ENCODE peak calls at places on chromosomes 3 and 15, in eight cellular contexts. N, A, M, Q, K, O, C and D are unnamed samples.

GRCh38 chr15:99057697-99058420 is 47.0 kb upstream of the SYNM start:
- DNase-seq in N (no peak), A (peak; percentile 73), M (no peak), Q (no peak), K (no peak), O (no peak), C (peak; percentile 68), D (no peak)

GRCh38 chr3:129655326-129655725 is 48.9 kb upstream of the PLXND1 start:
- DNase-seq in N (no peak), A (no peak), M (no peak), Q (no peak), K (no peak), O (no peak), C (no peak), D (no peak)

GRCh38 chr3:69012836-69013255 is 638 bp downstream of the EOGT start:
- DNase-seq in N (peak; percentile 71), A (peak; percentile 63), M (peak; percentile 44), Q (peak; percentile 61), K (peak; percentile 20), O (peak; percentile 78), C (peak; percentile 68), D (no peak)

GRCh38 chr3:45776611-45777010 is 19.7 kb downstream of the SLC6A20 start:
- DNase-seq in N (no peak), A (no peak), M (no peak), Q (peak; percentile 23), K (no peak), O (no peak), C (no peak), D (no peak)

GRCh38 chr3:141127344-141128125 is 76.4 kb downstream of the SPSB4 start:
- DNase-seq in N (no peak), A (no peak), M (no peak), Q (no peak), K (no peak), O (no peak), C (peak; percentile 60), D (no peak)

GRCh38 chr3:16061491-16061890 is 113.0 kb upstream of the GALNT15 start:
- DNase-seq in N (no peak), A (no peak), M (no peak), Q (no peak), K (no peak), O (no peak), C (no peak), D (no peak)

GRCh38 chr3:101685870-101686307 is 629 bp downstream of the RPL24 start:
- DNase-seq in N (no peak), A (no peak), M (peak; percentile 16), Q (no peak), K (no peak), O (no peak), C (no peak), D (no peak)

GRCh38 chr3:45760878-45761711 is 35.2 kb downstream of the SLC6A20 start:
- DNase-seq in N (no peak), A (peak; percentile 34), M (peak; percentile 40), Q (peak; percentile 88), K (peak; percentile 53), O (no peak), C (peak; percentile 52), D (peak; percentile 44)

GRCh38 chr3:81251108-81251507 is 510.3 kb downstream of the GBE1 start:
- DNase-seq in N (no peak), A (no peak), M (no peak), Q (no peak), K (no peak), O (no peak), C (no peak), D (no peak)

GRCh38 chr3:4752201-4753072 is 226.8 kb upstream of the BHLHE40 start:
- DNase-seq in N (no peak), A (no peak), M (no peak), Q (no peak), K (no peak), O (no peak), C (no peak), D (no peak)

GRCh38 chr3:41202834-41203345 is 3.6 kb downstream of the CTNNB1 start:
- DNase-seq in N (no peak), A (peak; percentile 26), M (no peak), Q (no peak), K (peak; percentile 17), O (no peak), C (no peak), D (no peak)

GRCh38 chr15:100707229-100707628 is 104.8 kb downstream of the ASB7 start:
- DNase-seq in N (no peak), A (no peak), M (no peak), Q (no peak), K (no peak), O (no peak), C (no peak), D (no peak)

GRCh38 chr3:10935028-10935427 is 57.5 kb upstream of the SLC6A1 start:
- DNase-seq in N (no peak), A (no peak), M (no peak), Q (no peak), K (no peak), O (peak; percentile 32), C (no peak), D (no peak)
- TF ChIP-seq CTCF in N (no peak), A (no peak), M (no peak), Q (peak; percentile 32), K (no peak), O (no peak), C (no peak), D (no peak)

GRCh38 chr3:50885491-50885890 is 210.8 kb downstream of the DOCK3 start:
- DNase-seq in N (no peak), A (no peak), M (no peak), Q (peak; percentile 52), K (no peak), O (no peak), C (no peak), D (no peak)
- TF ChIP-seq CTCF in N (no peak), A (peak; percentile 32), M (peak; percentile 49), Q (peak; percentile 69), K (peak; percentile 43), O (no peak), C (peak; percentile 29), D (no peak)

GRCh38 chr15:71386005-71386404 is 270.7 kb downstream of the THSD4 start:
- DNase-seq in N (no peak), A (no peak), M (no peak), Q (no peak), K (no peak), O (no peak), C (no peak), D (no peak)

GRCh38 chr15:71387825-71388224 is 272.6 kb downstream of the THSD4 start:
- DNase-seq in N (no peak), A (no peak), M (no peak), Q (no peak), K (no peak), O (no peak), C (no peak), D (no peak)

GRCh38 chr15:71385026-71385425 is 269.8 kb downstream of the THSD4 start:
- DNase-seq in N (no peak), A (no peak), M (no peak), Q (no peak), K (no peak), O (no peak), C (no peak), D (no peak)

GRCh38 chr15:71385469-71385868 is 270.2 kb downstream of the THSD4 start:
- DNase-seq in N (no peak), A (no peak), M (no peak), Q (no peak), K (no peak), O (no peak), C (no peak), D (no peak)

GRCh38 chr15:71386448-71387236 is 271.4 kb downstream of the THSD4 start:
- DNase-seq in N (no peak), A (no peak), M (no peak), Q (peak; percentile 39), K (peak; percentile 31), O (no peak), C (no peak), D (no peak)
- TF ChIP-seq CTCF in N (peak; percentile 64), A (peak; percentile 64), M (peak; percentile 71), Q (peak; percentile 72), K (peak; percentile 74), O (peak; percentile 64), C (peak; percentile 36), D (peak; percentile 25)

GRCh38 chr15:92954578-92954977 is 54.5 kb downstream of the CHD2 start:
- DNase-seq in N (no peak), A (no peak), M (no peak), Q (no peak), K (peak; percentile 25), O (no peak), C (no peak), D (no peak)
- TF ChIP-seq CTCF in N (peak; percentile 34), A (peak; percentile 18), M (peak; percentile 51), Q (peak; percentile 70), K (peak; percentile 81), O (peak; percentile 24), C (peak; percentile 13), D (peak; percentile 5)